ENCODE peak calls at places on chromosomes 4 and X, in six cellular contexts. A is NCI-H774; W is stimulated activated CD8-positive, alpha-beta memory T cell treated with anti-CD3 and anti-CD28 coated beads, Interleukin-4, amount 100 ng/mL, for 48 hours; D is Right ventricle myocardium superior; I is neural crest cell; Q is bronchial epithelial cell. R is an unnamed sample.

GRCh38 chr4:89486042-89486441 is 178.4 kb upstream of the GPRIN3 start:
- DNase-seq in A (no peak), W (no peak), D (no peak), I (no peak), Q (peak), R (no peak)

GRCh38 chr4:21450331-21450730 is 498.2 kb downstream of the KCNIP4 start:
- DNase-seq in A (no peak), W (no peak), D (no peak), I (no peak), Q (no peak), R (no peak)

GRCh38 chr4:112766422-112766821 is 129.5 kb downstream of the LARP7 start:
- DNase-seq in A (no peak), W (no peak), D (no peak), I (peak), Q (peak), R (peak)

GRCh38 chrX:72714471-72714916 is 388 bp upstream of the PHKA1 start:
- DNase-seq in A (peak), W (peak), D (peak), I (peak), Q (peak), R (peak)

GRCh38 chrX:108699368-108699767 is 37.0 kb downstream of the IRS4 start:
- DNase-seq in A (peak), W (no peak), D (no peak), I (no peak), Q (peak), R (no peak)

GRCh38 chr4:48772568-48772967 is 7.5 kb downstream of the FRYL start:
- DNase-seq in A (no peak), W (no peak), D (no peak), I (no peak), Q (no peak), R (no peak)

GRCh38 chrX:132615396-132616131 is 126.7 kb upstream of the MBNL3 start:
- DNase-seq in A (peak), W (peak), D (no peak), I (peak), Q (peak), R (peak)

GRCh38 chrX:154719132-154719675 is 31.7 kb downstream of the GAB3 start:
- DNase-seq in A (no peak), W (peak), D (no peak), I (no peak), Q (peak), R (no peak)

GRCh38 chr4:182645511-182645910 is 271.7 kb downstream of the DCTD start:
- DNase-seq in A (no peak), W (no peak), D (no peak), I (no peak), Q (no peak), R (no peak)

GRCh38 chr4:6104541-6105130 is 86.4 kb upstream of the C4orf50 start:
- DNase-seq in A (no peak), W (no peak), D (no peak), I (no peak), Q (no peak), R (no peak)

GRCh38 chrX:124347242-124347641 is 879 bp downstream of the SH2D1A start:
- DNase-seq in A (no peak), W (peak), D (no peak), I (no peak), Q (peak), R (no peak)

GRCh38 chrX:70087857-70088256 is 25.6 kb downstream of the OTUD6A start:
- DNase-seq in A (no peak), W (no peak), D (no peak), I (no peak), Q (peak), R (no peak)

GRCh38 chr4:111334356-111334755 is 711.5 kb upstream of the PITX2 start:
- DNase-seq in A (no peak), W (no peak), D (no peak), I (no peak), Q (no peak), R (no peak)

GRCh38 chr4:25144870-25145481 is 15.3 kb downstream of the SEPSECS start:
- DNase-seq in A (peak), W (no peak), D (no peak), I (no peak), Q (peak), R (no peak)

GRCh38 chr4:3290889-3291321 is 1.9 kb upstream of the RGS12 start:
- DNase-seq in A (no peak), W (no peak), D (peak), I (no peak), Q (no peak), R (no peak)

GRCh38 chrX:139924696-139925094 is 8.2 kb downstream of the ATP11C start:
- DNase-seq in A (no peak), W (no peak), D (no peak), I (no peak), Q (no peak), R (no peak)

GRCh38 chr4:165680821-165681220 is 192.2 kb upstream of the TLL1 start:
- DNase-seq in A (no peak), W (no peak), D (no peak), I (no peak), Q (no peak), R (no peak)

GRCh38 chr4:6420036-6420435 is 52.4 kb downstream of the PPP2R2C start:
- DNase-seq in A (no peak), W (no peak), D (no peak), I (no peak), Q (no peak), R (no peak)

GRCh38 chrX:70132877-70133302 is 357 bp upstream of the IGBP1 start:
- DNase-seq in A (no peak), W (no peak), D (no peak), I (no peak), Q (peak), R (no peak)

GRCh38 chr4:100510551-100510950 is 7.3 kb downstream of the EMCN start:
- DNase-seq in A (no peak), W (no peak), D (no peak), I (no peak), Q (no peak), R (no peak)

GRCh38 chr4:100189820-100190642 is at the start of gene DDIT4L:
- DNase-seq in A (no peak), W (peak), D (peak), I (peak), Q (peak), R (peak)

GRCh38 chr4:1368421-1369090 is 21.5 kb downstream of the UVSSA start:
- DNase-seq in A (no peak), W (no peak), D (peak), I (no peak), Q (no peak), R (no peak)

GRCh38 chr4:25180524-25181131 is 20.4 kb upstream of the SEPSECS start:
- DNase-seq in A (no peak), W (peak), D (no peak), I (no peak), Q (peak), R (peak)

GRCh38 chr4:173525118-173526033 is 4.7 kb downstream of the HAND2 start:
- DNase-seq in A (no peak), W (no peak), D (peak), I (no peak), Q (no peak), R (peak)

GRCh38 chrX:112818114-112819012 is 22.3 kb downstream of the AMOT start:
- DNase-seq in A (no peak), W (no peak), D (peak), I (no peak), Q (peak), R (no peak)

GRCh38 chr4:185809517-185810071 is 2.4 kb downstream of the SORBS2 start:
- DNase-seq in A (no peak), W (no peak), D (no peak), I (no peak), Q (no peak), R (no peak)

GRCh38 chr4:89298788-89299152 is 8.8 kb downstream of the GPRIN3 start:
- DNase-seq in A (no peak), W (no peak), D (no peak), I (no peak), Q (no peak), R (no peak)

GRCh38 chr4:169484485-169484884 is 127.9 kb downstream of the NEK1 start:
- DNase-seq in A (no peak), W (no peak), D (no peak), I (no peak), Q (no peak), R (no peak)

GRCh38 chrX:48997455-48997854 is 4.6 kb downstream of the GRIPAP1 start:
- DNase-seq in A (no peak), W (no peak), D (no peak), I (no peak), Q (no peak), R (no peak)

R was measured in nephron progenitor cell.